ENCODE peak calls at places on chromosome 13, in eight cellular contexts. One of them, this sample, is unnamed.

GRCh38 chr13:28658796-28659610 is at the start of gene POMP:
- DNase-seq in AG04450: peak; percentile 83
- DNase-seq in brain microvascular endothelial cell: peak; percentile 92
- DNase-seq in MCF 10A: peak; percentile 94
- DNase-seq in right lobe of liver: peak; percentile 94
- DNase-seq in GM23338: peak; percentile 94
- DNase-seq in RWPE1: peak; percentile 87
- DNase-seq in foreskin keratinocyte: peak; percentile 72
- DNase-seq in this sample: peak; percentile 98

GRCh38 chr13:30870049-30870884 is 35.8 kb upstream of the MEDAG start:
- DNase-seq in brain microvascular endothelial cell: peak; percentile 99
- DNase-seq in right lobe of liver: peak; percentile 53
- DNase-seq in AG04450: peak; percentile 99
- DNase-seq in MCF 10A: peak; percentile 73
- DNase-seq in RWPE1: peak; percentile 56
- DNase-seq in GM23338: peak; percentile 82
- DNase-seq in foreskin keratinocyte: peak; percentile 28
- DNase-seq in this sample: no peak

GRCh38 chr13:30895773-30896172 is 10.3 kb upstream of the MEDAG start:
- DNase-seq in RWPE1: peak; percentile 56
- DNase-seq in MCF 10A: peak; percentile 64
- DNase-seq in brain microvascular endothelial cell: peak; percentile 87
- DNase-seq in AG04450: peak; percentile 71
- DNase-seq in right lobe of liver: no peak
- DNase-seq in GM23338: peak; percentile 34
- DNase-seq in foreskin keratinocyte: peak; percentile 42
- DNase-seq in this sample: no peak

GRCh38 chr13:41004875-41005693 is 14.0 kb downstream of the ELF1 start:
- DNase-seq in GM23338: no peak
- DNase-seq in MCF 10A: no peak
- DNase-seq in RWPE1: no peak
- DNase-seq in foreskin keratinocyte: no peak
- DNase-seq in AG04450: no peak
- DNase-seq in right lobe of liver: no peak
- DNase-seq in brain microvascular endothelial cell: no peak
- DNase-seq in this sample: no peak

GRCh38 chr13:75481176-75482069 is 546 bp downstream of the TBC1D4 start:
- DNase-seq in RWPE1: peak; percentile 30
- DNase-seq in GM23338: peak; percentile 68
- DNase-seq in MCF 10A: peak; percentile 36
- DNase-seq in right lobe of liver: peak; percentile 54
- DNase-seq in brain microvascular endothelial cell: no peak
- DNase-seq in foreskin keratinocyte: peak; percentile 56
- DNase-seq in AG04450: no peak
- DNase-seq in this sample: no peak

GRCh38 chr13:68976287-68976686 is 1131.3 kb upstream of the ATXN8OS start:
- DNase-seq in MCF 10A: no peak
- DNase-seq in AG04450: no peak
- DNase-seq in foreskin keratinocyte: no peak
- DNase-seq in RWPE1: no peak
- DNase-seq in right lobe of liver: no peak
- DNase-seq in brain microvascular endothelial cell: no peak
- DNase-seq in GM23338: no peak
- DNase-seq in this sample: no peak

GRCh38 chr13:111973186-111974064 is 93.5 kb upstream of the SOX1 start:
- DNase-seq in GM23338: no peak
- DNase-seq in RWPE1: no peak
- DNase-seq in AG04450: no peak
- DNase-seq in MCF 10A: no peak
- DNase-seq in foreskin keratinocyte: no peak
- DNase-seq in right lobe of liver: no peak
- DNase-seq in brain microvascular endothelial cell: no peak
- DNase-seq in this sample: no peak

GRCh38 chr13:25717798-25718197 is 334.0 kb downstream of the SHISA2 start:
- DNase-seq in GM23338: no peak
- DNase-seq in right lobe of liver: no peak
- DNase-seq in MCF 10A: no peak
- DNase-seq in AG04450: no peak
- DNase-seq in RWPE1: no peak
- DNase-seq in foreskin keratinocyte: no peak
- DNase-seq in brain microvascular endothelial cell: no peak
- DNase-seq in this sample: no peak

GRCh38 chr13:47399599-47399998 is 502.7 kb upstream of the HTR2A start:
- DNase-seq in AG04450: no peak
- DNase-seq in foreskin keratinocyte: no peak
- DNase-seq in RWPE1: no peak
- DNase-seq in GM23338: peak; percentile 38
- DNase-seq in MCF 10A: no peak
- DNase-seq in brain microvascular endothelial cell: no peak
- DNase-seq in right lobe of liver: no peak
- DNase-seq in this sample: no peak

GRCh38 chr13:92122454-92122853 is 724.0 kb downstream of the GPC5 start:
- DNase-seq in foreskin keratinocyte: peak; percentile 17
- DNase-seq in right lobe of liver: no peak
- DNase-seq in MCF 10A: peak; percentile 54
- DNase-seq in brain microvascular endothelial cell: no peak
- DNase-seq in RWPE1: no peak
- DNase-seq in GM23338: no peak
- DNase-seq in AG04450: no peak
- DNase-seq in this sample: no peak

GRCh38 chr13:52344108-52344507 is 61.9 kb downstream of the THSD1 start:
- DNase-seq in brain microvascular endothelial cell: no peak
- DNase-seq in foreskin keratinocyte: no peak
- DNase-seq in MCF 10A: peak; percentile 1
- DNase-seq in RWPE1: no peak
- DNase-seq in right lobe of liver: no peak
- DNase-seq in AG04450: no peak
- DNase-seq in GM23338: no peak
- DNase-seq in this sample: no peak

GRCh38 chr13:52378312-52378711 is 27.7 kb downstream of the THSD1 start:
- DNase-seq in foreskin keratinocyte: no peak
- DNase-seq in right lobe of liver: no peak
- DNase-seq in brain microvascular endothelial cell: no peak
- DNase-seq in AG04450: no peak
- DNase-seq in GM23338: no peak
- DNase-seq in MCF 10A: no peak
- DNase-seq in RWPE1: no peak
- DNase-seq in this sample: no peak

GRCh38 chr13:77184455-77184854 is 142.4 kb downstream of the MYCBP2 start:
- DNase-seq in MCF 10A: no peak
- DNase-seq in foreskin keratinocyte: peak; percentile 79
- DNase-seq in AG04450: no peak
- DNase-seq in RWPE1: no peak
- DNase-seq in brain microvascular endothelial cell: no peak
- DNase-seq in GM23338: no peak
- DNase-seq in right lobe of liver: no peak
- DNase-seq in this sample: no peak

GRCh38 chr13:109271991-109272454 is 514.4 kb downstream of the IRS2 start:
- DNase-seq in foreskin keratinocyte: peak; percentile 90
- DNase-seq in RWPE1: no peak
- DNase-seq in brain microvascular endothelial cell: peak; percentile 30
- DNase-seq in GM23338: no peak
- DNase-seq in MCF 10A: peak; percentile 89
- DNase-seq in AG04450: no peak
- DNase-seq in right lobe of liver: no peak
- DNase-seq in this sample: no peak

GRCh38 chr13:50016421-50016820 is 1.2 kb downstream of the KCNRG start:
- DNase-seq in AG04450: no peak
- DNase-seq in right lobe of liver: no peak
- DNase-seq in foreskin keratinocyte: no peak
- DNase-seq in MCF 10A: no peak
- DNase-seq in brain microvascular endothelial cell: peak; percentile 36
- DNase-seq in GM23338: no peak
- DNase-seq in RWPE1: no peak
- DNase-seq in this sample: no peak

GRCh38 chr13:62294210-62294609 is 878.6 kb upstream of the PCDH20 start:
- DNase-seq in right lobe of liver: no peak
- DNase-seq in RWPE1: peak; percentile 1
- DNase-seq in brain microvascular endothelial cell: peak; percentile 16
- DNase-seq in AG04450: no peak
- DNase-seq in GM23338: no peak
- DNase-seq in foreskin keratinocyte: peak; percentile 75
- DNase-seq in MCF 10A: peak; percentile 5
- DNase-seq in this sample: no peak

GRCh38 chr13:40161931-40162330 is 504.5 kb downstream of the FOXO1 start:
- DNase-seq in brain microvascular endothelial cell: no peak
- DNase-seq in AG04450: no peak
- DNase-seq in right lobe of liver: no peak
- DNase-seq in MCF 10A: no peak
- DNase-seq in foreskin keratinocyte: no peak
- DNase-seq in GM23338: no peak
- DNase-seq in RWPE1: no peak
- DNase-seq in this sample: no peak

GRCh38 chr13:30796132-30796832 is 60.9 kb downstream of the ALOX5AP start:
- DNase-seq in MCF 10A: peak; percentile 77
- DNase-seq in foreskin keratinocyte: peak; percentile 67
- DNase-seq in GM23338: no peak
- DNase-seq in AG04450: no peak
- DNase-seq in brain microvascular endothelial cell: peak; percentile 43
- DNase-seq in right lobe of liver: no peak
- DNase-seq in RWPE1: peak; percentile 56
- DNase-seq in this sample: no peak

GRCh38 chr13:73936001-73936400 is 198.2 kb downstream of the KLF12 start:
- DNase-seq in right lobe of liver: no peak
- DNase-seq in MCF 10A: no peak
- DNase-seq in foreskin keratinocyte: no peak
- DNase-seq in RWPE1: no peak
- DNase-seq in brain microvascular endothelial cell: no peak
- DNase-seq in AG04450: no peak
- DNase-seq in GM23338: no peak
- DNase-seq in this sample: no peak

GRCh38 chr13:76481738-76482137 is 404.5 kb downstream of the KCTD12 start:
- DNase-seq in GM23338: no peak
- DNase-seq in foreskin keratinocyte: peak; percentile 8
- DNase-seq in right lobe of liver: no peak
- DNase-seq in brain microvascular endothelial cell: peak; percentile 49
- DNase-seq in MCF 10A: no peak
- DNase-seq in RWPE1: no peak
- DNase-seq in AG04450: no peak
- DNase-seq in this sample: no peak

DNA sequence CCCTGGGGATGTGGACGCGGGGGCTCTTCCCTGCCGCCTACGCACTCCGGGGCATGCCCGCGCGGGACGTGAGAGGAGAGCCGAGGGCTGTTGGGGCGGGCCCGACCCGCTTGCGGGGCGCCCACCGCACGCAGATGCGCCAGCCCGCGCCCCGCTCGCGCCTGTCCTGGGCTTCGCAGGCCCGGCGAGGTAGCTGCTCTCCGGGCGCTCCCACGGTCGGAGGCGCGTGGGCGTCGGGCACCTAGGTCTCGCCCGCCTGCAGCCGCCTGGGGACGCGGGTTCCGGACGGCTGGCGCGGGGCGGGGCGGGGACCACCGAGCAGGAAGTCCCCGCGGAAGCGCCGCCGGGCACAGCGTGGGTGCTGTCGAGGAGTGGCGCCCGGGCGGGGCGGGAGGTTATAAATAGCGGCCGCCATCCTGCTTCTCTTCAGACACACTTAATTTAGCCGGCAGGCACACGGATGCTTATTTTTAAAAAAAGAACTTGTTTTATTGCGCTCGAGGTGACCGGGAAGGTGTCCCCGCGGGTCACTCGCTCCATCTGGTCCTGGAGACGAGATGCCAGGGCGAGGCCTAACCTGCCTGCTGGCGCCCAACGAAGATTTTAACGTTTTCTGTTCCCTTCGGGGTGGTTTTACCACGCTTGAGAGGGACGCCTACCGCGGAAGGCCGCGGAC is 561 bp upstream of the GJA3 start:
- DNase-seq in RWPE1: no peak
- DNase-seq in MCF 10A: no peak
- DNase-seq in GM23338: peak; percentile 50
- DNase-seq in right lobe of liver: no peak
- DNase-seq in foreskin keratinocyte: no peak
- DNase-seq in AG04450: no peak
- DNase-seq in brain microvascular endothelial cell: no peak
- DNase-seq in this sample: no peak
- TF ChIP-seq CTCF in RWPE1: no peak
- TF ChIP-seq CTCF in MCF 10A: no peak
- TF ChIP-seq CTCF in GM23338: no peak
- TF ChIP-seq CTCF in right lobe of liver: no peak
- TF ChIP-seq CTCF in foreskin keratinocyte: no peak
- TF ChIP-seq CTCF in AG04450: no peak
- TF ChIP-seq CTCF in brain microvascular endothelial cell: no peak
- TF ChIP-seq CTCF in this sample: no peak

GRCh38 chr13:110713981-110714797 is 689 bp downstream of the ING1 start:
- DNase-seq in AG04450: no peak
- DNase-seq in RWPE1: peak; percentile 29
- DNase-seq in right lobe of liver: peak; percentile 71
- DNase-seq in foreskin keratinocyte: peak; percentile 47
- DNase-seq in MCF 10A: peak; percentile 48
- DNase-seq in brain microvascular endothelial cell: peak; percentile 40
- DNase-seq in GM23338: peak; percentile 53
- DNase-seq in this sample: no peak

GRCh38 chr13:110714798-110715394 is 1.4 kb downstream of the ING1 start:
- DNase-seq in MCF 10A: peak; percentile 49
- DNase-seq in RWPE1: no peak
- DNase-seq in right lobe of liver: peak; percentile 70
- DNase-seq in GM23338: peak; percentile 64
- DNase-seq in brain microvascular endothelial cell: peak; percentile 18
- DNase-seq in foreskin keratinocyte: no peak
- DNase-seq in AG04450: no peak
- DNase-seq in this sample: no peak

GRCh38 chr13:110716235-110716505 is 2.7 kb downstream of the ING1 start:
- DNase-seq in right lobe of liver: peak; percentile 93
- DNase-seq in RWPE1: no peak
- DNase-seq in GM23338: peak; percentile 46
- DNase-seq in foreskin keratinocyte: peak; percentile 6
- DNase-seq in MCF 10A: peak; percentile 35
- DNase-seq in brain microvascular endothelial cell: peak; percentile 6
- DNase-seq in AG04450: no peak
- DNase-seq in this sample: no peak

GRCh38 chr13:110713642-110713952 is at the start of gene ING1:
- DNase-seq in brain microvascular endothelial cell: no peak
- DNase-seq in right lobe of liver: no peak
- DNase-seq in AG04450: no peak
- DNase-seq in RWPE1: no peak
- DNase-seq in foreskin keratinocyte: no peak
- DNase-seq in GM23338: no peak
- DNase-seq in MCF 10A: no peak
- DNase-seq in this sample: no peak

GRCh38 chr13:110715395-110716234 is 2.1 kb downstream of the ING1 start:
- DNase-seq in right lobe of liver: peak; percentile 99
- DNase-seq in MCF 10A: peak; percentile 100
- DNase-seq in brain microvascular endothelial cell: peak; percentile 100
- DNase-seq in GM23338: peak; percentile 99
- DNase-seq in AG04450: peak; percentile 99
- DNase-seq in RWPE1: peak; percentile 92
- DNase-seq in foreskin keratinocyte: peak; percentile 100
- DNase-seq in this sample: peak; percentile 99
- TF ChIP-seq CTCF in right lobe of liver: no peak
- TF ChIP-seq CTCF in MCF 10A: peak; percentile 18
- TF ChIP-seq CTCF in brain microvascular endothelial cell: peak; percentile 4
- TF ChIP-seq CTCF in GM23338: no peak
- TF ChIP-seq CTCF in AG04450: peak; percentile 35
- TF ChIP-seq CTCF in RWPE1: no peak
- TF ChIP-seq CTCF in foreskin keratinocyte: peak; percentile 29
- TF ChIP-seq CTCF in this sample: peak; percentile 64

GRCh38 chr13:46184277-46184699 is 2.3 kb upstream of the LCP1 start:
- DNase-seq in GM23338: peak; percentile 81
- DNase-seq in brain microvascular endothelial cell: no peak
- DNase-seq in AG04450: no peak
- DNase-seq in MCF 10A: peak; percentile 30
- DNase-seq in foreskin keratinocyte: no peak
- DNase-seq in RWPE1: no peak
- DNase-seq in right lobe of liver: no peak
- DNase-seq in this sample: no peak
- TF ChIP-seq CTCF in GM23338: peak; percentile 80
- TF ChIP-seq CTCF in brain microvascular endothelial cell: peak; percentile 74
- TF ChIP-seq CTCF in AG04450: peak; percentile 33
- TF ChIP-seq CTCF in MCF 10A: peak; percentile 35
- TF ChIP-seq CTCF in foreskin keratinocyte: peak; percentile 53
- TF ChIP-seq CTCF in RWPE1: no peak
- TF ChIP-seq CTCF in right lobe of liver: peak; percentile 43
- TF ChIP-seq CTCF in this sample: peak; percentile 59

GRCh38 chr13:97574926-97575325 is 141.0 kb downstream of the RAP2A start:
- DNase-seq in GM23338: peak; percentile 78
- DNase-seq in right lobe of liver: no peak
- DNase-seq in AG04450: peak; percentile 23
- DNase-seq in MCF 10A: peak; percentile 65
- DNase-seq in foreskin keratinocyte: no peak
- DNase-seq in RWPE1: peak; percentile 17
- DNase-seq in brain microvascular endothelial cell: peak; percentile 19
- DNase-seq in this sample: no peak
- TF ChIP-seq CTCF in GM23338: peak; percentile 80
- TF ChIP-seq CTCF in right lobe of liver: peak; percentile 35
- TF ChIP-seq CTCF in AG04450: peak; percentile 73
- TF ChIP-seq CTCF in MCF 10A: peak; percentile 16
- TF ChIP-seq CTCF in foreskin keratinocyte: peak; percentile 53
- TF ChIP-seq CTCF in RWPE1: peak; percentile 36
- TF ChIP-seq CTCF in brain microvascular endothelial cell: peak; percentile 67
- TF ChIP-seq CTCF in this sample: peak; percentile 66